ENCODE peak calls at places on chromosomes 7 and 10, in eight cellular contexts. T is CD8-positive, alpha-beta T cell; V is choroid plexus epithelial cell; N is CD4-positive, alpha-beta T cell; G is adrenal gland; H is lower leg skin; Q is suprapubic skin; I is fibroblast of the aortic adventitia. B is an unnamed sample.

GRCh38 chr7:107029061-107029763 is 15.3 kb upstream of the PRKAR2B start:
- DNase-seq in T (no peak), V (peak), N (no peak), G (no peak), H (no peak), Q (no peak), I (no peak), B (no peak)

GRCh38 chr10:129775681-129776080 is 188.4 kb downstream of the EBF3 start:
- DNase-seq in T (no peak), V (no peak), N (no peak), G (no peak), H (no peak), Q (peak), I (no peak), B (no peak)

GRCh38 chr7:43314379-43315158 is 202.1 kb downstream of the HECW1 start:
- DNase-seq in T (no peak), V (no peak), N (no peak), G (no peak), H (no peak), Q (no peak), I (no peak), B (no peak)

GRCh38 chr7:33459340-33459751 is 330.0 kb downstream of the BBS9 start:
- DNase-seq in T (no peak), V (peak), N (no peak), G (no peak), H (no peak), Q (no peak), I (peak), B (peak)

GRCh38 chr7:36486336-36486735 is 96.7 kb downstream of the ANLN start:
- DNase-seq in T (no peak), V (no peak), N (no peak), G (no peak), H (no peak), Q (no peak), I (no peak), B (no peak)

GRCh38 chr7:16529697-16530096 is 3.1 kb downstream of the LRRC72 start:
- DNase-seq in T (no peak), V (no peak), N (no peak), G (no peak), H (no peak), Q (no peak), I (no peak), B (no peak)

GRCh38 chr7:121369462-121369861 is 26.6 kb downstream of the FAM3C start:
- DNase-seq in T (no peak), V (peak), N (no peak), G (no peak), H (no peak), Q (no peak), I (peak), B (no peak)

GRCh38 chr7:47846117-47846836 is 102.0 kb downstream of the PKD1L1 start:
- DNase-seq in T (no peak), V (peak), N (no peak), G (no peak), H (no peak), Q (no peak), I (peak), B (no peak)

GRCh38 chr7:151140826-151141225 is 26.7 kb downstream of the GBX1 start:
- DNase-seq in T (no peak), V (no peak), N (no peak), G (peak), H (no peak), Q (no peak), I (no peak), B (no peak)

GRCh38 chr10:106557951-106558733 is 606.4 kb downstream of the SORCS1 start:
- DNase-seq in T (no peak), V (peak), N (no peak), G (no peak), H (no peak), Q (no peak), I (peak), B (no peak)

GRCh38 chr10:132458595-132459251 is 61.7 kb downstream of the PWWP2B start:
- DNase-seq in T (peak), V (peak), N (peak), G (peak), H (no peak), Q (peak), I (peak), B (peak)

GRCh38 chr7:129118182-129118581 is 26.3 kb upstream of the TSPAN33 start:
- DNase-seq in T (no peak), V (no peak), N (no peak), G (no peak), H (no peak), Q (no peak), I (no peak), B (no peak)

GRCh38 chr10:35192645-35193249 is 66.1 kb downstream of the CREM start:
- DNase-seq in T (no peak), V (peak), N (no peak), G (peak), H (no peak), Q (no peak), I (peak), B (no peak)

GRCh38 chr7:139127648-139128047 is 18.1 kb upstream of the ZC3HAV1 start:
- DNase-seq in T (no peak), V (peak), N (no peak), G (no peak), H (no peak), Q (no peak), I (peak), B (no peak)

GRCh38 chr10:72688208-72688651 is 3.7 kb upstream of the MCU start:
- DNase-seq in T (no peak), V (peak), N (no peak), G (no peak), H (no peak), Q (no peak), I (peak), B (no peak)

GRCh38 chr7:147707926-147708325 is 882.6 kb upstream of the C7orf33 start:
- DNase-seq in T (no peak), V (no peak), N (no peak), G (no peak), H (no peak), Q (no peak), I (no peak), B (no peak)

GRCh38 chr10:70891636-70892035 is 3.3 kb upstream of the PCBD1 start:
- DNase-seq in T (no peak), V (peak), N (no peak), G (no peak), H (no peak), Q (no peak), I (peak), B (no peak)

GRCh38 chr10:125373546-125373945 is 213.2 kb upstream of the CTBP2 start:
- DNase-seq in T (no peak), V (no peak), N (no peak), G (no peak), H (no peak), Q (no peak), I (no peak), B (no peak)

GRCh38 chr10:117666131-117666530 is 123.6 kb downstream of the EMX2 start:
- DNase-seq in T (no peak), V (no peak), N (no peak), G (no peak), H (no peak), Q (no peak), I (no peak), B (no peak)

GRCh38 chr10:132279873-132280645 is 27.7 kb downstream of the STK32C start:
- DNase-seq in T (no peak), V (no peak), N (no peak), G (no peak), H (no peak), Q (no peak), I (no peak), B (no peak)

GRCh38 chr7:86918245-86918644 is 141.2 kb downstream of the ELAPOR2 start:
- DNase-seq in T (no peak), V (no peak), N (no peak), G (no peak), H (no peak), Q (no peak), I (no peak), B (no peak)

GRCh38 chr10:24645784-24646183 is 77.9 kb downstream of the ARHGAP21 start:
- DNase-seq in T (no peak), V (no peak), N (no peak), G (no peak), H (no peak), Q (no peak), I (no peak), B (no peak)

GRCh38 chr7:123209786-123210185 is 10.0 kb upstream of the SLC13A1 start:
- DNase-seq in T (no peak), V (peak), N (no peak), G (peak), H (no peak), Q (no peak), I (peak), B (no peak)

GRCh38 chr7:15099074-15099473 is 196.5 kb upstream of the DGKB start:
- DNase-seq in T (no peak), V (no peak), N (no peak), G (no peak), H (no peak), Q (no peak), I (no peak), B (no peak)

GRCh38 chr7:113945018-113945938 is 26.5 kb upstream of the PPP1R3A start:
- DNase-seq in T (no peak), V (peak), N (no peak), G (no peak), H (no peak), Q (no peak), I (no peak), B (no peak)

GRCh38 chr7:114081606-114082425 is 163.0 kb upstream of the PPP1R3A start:
- DNase-seq in T (no peak), V (peak), N (no peak), G (no peak), H (peak), Q (no peak), I (peak), B (no peak)

GRCh38 chr7:106022193-106022821 is 59.2 kb downstream of the CDHR3 start:
- DNase-seq in T (peak), V (peak), N (peak), G (no peak), H (no peak), Q (no peak), I (no peak), B (no peak)

GRCh38 chr7:118836933-118837332 is 612.4 kb downstream of the ANKRD7 start:
- DNase-seq in T (no peak), V (no peak), N (no peak), G (no peak), H (no peak), Q (no peak), I (no peak), B (no peak)

GRCh38 chr7:152858761-152859160 is 99.2 kb downstream of the ACTR3B start:
- DNase-seq in T (no peak), V (no peak), N (no peak), G (no peak), H (no peak), Q (no peak), I (no peak), B (no peak)

GRCh38 chr10:6416892-6417512 is 163.1 kb downstream of the PRKCQ start:
- DNase-seq in T (no peak), V (peak), N (no peak), G (no peak), H (no peak), Q (no peak), I (peak), B (peak)

GRCh38 chr10:70462349-70462984 is 16.1 kb upstream of the PALD1 start:
- DNase-seq in T (no peak), V (no peak), N (no peak), G (peak), H (no peak), Q (no peak), I (peak), B (no peak)

GRCh38 chr10:101132636-101133473 is 1.8 kb downstream of the TLX1 start:
- DNase-seq in T (no peak), V (no peak), N (no peak), G (no peak), H (no peak), Q (no peak), I (no peak), B (no peak)

GRCh38 chr10:15780353-15781135 is 60.8 kb upstream of the ITGA8 start:
- DNase-seq in T (no peak), V (peak), N (no peak), G (peak), H (no peak), Q (no peak), I (peak), B (no peak)

GRCh38 chr7:27129729-27130539 is 623 bp downstream of the HOXA4 start:
- DNase-seq in T (no peak), V (no peak), N (no peak), G (no peak), H (no peak), Q (peak), I (no peak), B (peak)
- TF ChIP-seq CTCF in T (no peak), V (no peak), N (no peak), G (no peak), H (no peak), Q (no peak), I (peak), B (no peak)

GRCh38 chr7:49243521-49243920 is 319.2 kb downstream of the CDC14C start:
- DNase-seq in T (no peak), V (no peak), N (no peak), G (no peak), H (no peak), Q (no peak), I (no peak), B (no peak)
- TF ChIP-seq CTCF in T (no peak), V (no peak), N (no peak), G (no peak), H (no peak), Q (no peak), I (no peak), B (no peak)

GRCh38 chr7:10412426-10413019 is 561.1 kb upstream of the PHF14 start:
- DNase-seq in T (no peak), V (peak), N (no peak), G (peak), H (no peak), Q (no peak), I (peak), B (peak)
- TF ChIP-seq CTCF in T (peak), V (peak), N (peak), G (peak), H (no peak), Q (peak), I (peak), B (peak)

GRCh38 chr10:42866115-42866995 is 83.8 kb downstream of the BMS1 start:
- DNase-seq in T (peak), V (peak), N (peak), G (peak), H (peak), Q (no peak), I (peak), B (peak)
- TF ChIP-seq CTCF in T (peak), V (peak), N (peak), G (peak), H (no peak), Q (peak), I (peak), B (peak)

DNA sequence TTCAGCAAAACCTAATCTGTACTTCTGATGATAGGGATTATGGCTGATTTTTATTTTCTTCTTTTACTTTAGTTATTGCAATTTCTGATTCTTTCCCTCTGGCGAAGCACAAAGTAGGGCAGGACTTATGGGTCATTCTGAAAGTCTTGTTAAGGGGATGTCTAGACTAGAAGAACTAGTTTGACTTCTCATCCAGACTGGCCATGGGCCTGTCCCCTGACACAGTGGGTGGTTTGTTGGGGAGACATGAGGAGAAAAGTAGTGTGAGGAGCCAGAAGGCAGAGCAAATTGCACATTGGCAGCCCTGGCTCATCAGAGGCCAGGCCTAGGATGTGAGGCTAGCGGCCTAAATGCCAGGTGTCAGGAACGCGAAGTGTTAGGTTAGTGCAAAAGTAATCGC is 152.8 kb downstream of the RTKN2 start:
- DNase-seq in T (no peak), V (no peak), N (no peak), G (no peak), H (no peak), Q (no peak), I (no peak), B (no peak)
- TF ChIP-seq CTCF in T (no peak), V (no peak), N (no peak), G (no peak), H (no peak), Q (no peak), I (no peak), B (no peak)

GRCh38 chr10:112723876-112724275 is 226.2 kb upstream of the TCF7L2 start:
- DNase-seq in T (no peak), V (no peak), N (no peak), G (no peak), H (no peak), Q (no peak), I (no peak), B (no peak)

GRCh38 chr10:112722758-112723157 is 227.3 kb upstream of the TCF7L2 start:
- DNase-seq in T (no peak), V (no peak), N (no peak), G (no peak), H (no peak), Q (no peak), I (no peak), B (no peak)

GRCh38 chr10:112721080-112721698 is 228.9 kb upstream of the TCF7L2 start:
- DNase-seq in T (no peak), V (peak), N (no peak), G (peak), H (peak), Q (no peak), I (peak), B (peak)

GRCh38 chr10:112728118-112728963 is 221.7 kb upstream of the TCF7L2 start:
- DNase-seq in T (no peak), V (no peak), N (no peak), G (no peak), H (no peak), Q (no peak), I (no peak), B (no peak)

GRCh38 chr10:112724404-112724991 is 225.5 kb upstream of the TCF7L2 start:
- DNase-seq in T (no peak), V (no peak), N (no peak), G (no peak), H (no peak), Q (no peak), I (no peak), B (peak)
- TF ChIP-seq CTCF in T (no peak), V (no peak), N (no peak), G (no peak), H (no peak), Q (no peak), I (no peak), B (no peak)

GRCh38 chr10:1556496-1556895 is 180.8 kb downstream of the ADARB2 start:
- DNase-seq in T (no peak), V (no peak), N (no peak), G (no peak), H (no peak), Q (peak), I (no peak), B (no peak)

GRCh38 chr10:1559311-1559710 is 178.0 kb downstream of the ADARB2 start:
- DNase-seq in T (no peak), V (no peak), N (no peak), G (no peak), H (no peak), Q (peak), I (no peak), B (no peak)

GRCh38 chr10:1559731-1560130 is 177.6 kb downstream of the ADARB2 start:
- DNase-seq in T (no peak), V (no peak), N (no peak), G (no peak), H (no peak), Q (peak), I (no peak), B (no peak)

GRCh38 chr10:1553951-1554350 is 183.4 kb downstream of the ADARB2 start:
- DNase-seq in T (no peak), V (no peak), N (no peak), G (no peak), H (no peak), Q (peak), I (no peak), B (no peak)

DNA sequence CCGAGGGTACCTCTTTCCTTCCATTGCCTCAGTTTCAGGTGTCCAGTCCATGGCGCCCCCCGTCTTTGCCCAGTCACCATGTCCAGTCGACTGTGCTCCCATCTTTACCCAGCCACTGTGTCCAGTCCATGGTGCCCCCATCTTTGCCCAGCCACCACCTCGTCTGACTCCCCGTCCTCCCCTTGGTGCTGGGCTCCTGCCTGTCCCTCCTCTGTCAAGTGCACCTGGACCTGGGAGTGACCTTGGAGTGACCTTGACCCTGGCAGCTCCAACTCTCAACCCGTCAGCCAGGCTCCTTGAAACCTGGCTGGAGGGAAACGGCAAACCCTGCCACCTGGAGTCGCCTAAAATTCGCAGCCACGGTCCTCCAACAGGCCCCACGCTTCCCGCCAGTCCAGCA is 180.2 kb downstream of the ADARB2 start:
- DNase-seq in T (no peak), V (no peak), N (no peak), G (no peak), H (no peak), Q (peak), I (no peak), B (no peak)
- TF ChIP-seq CTCF in T (no peak), V (no peak), N (no peak), G (no peak), H (no peak), Q (no peak), I (no peak), B (no peak)

GRCh38 chr10:29317423-29318021 is 28.7 kb downstream of the LYZL1 start:
- DNase-seq in T (no peak), V (no peak), N (no peak), G (no peak), H (no peak), Q (no peak), I (no peak), B (no peak)
- TF ChIP-seq CTCF in T (no peak), V (no peak), N (no peak), G (no peak), H (no peak), Q (no peak), I (no peak), B (no peak)